ENCODE peak calls at places on chromosome 15, in five cellular contexts. F, T, J, H and A are unnamed samples.

GRCh38 chr15:29920515-29920914 is 98.2 kb upstream of the TJP1 start:
- DNase-seq in F (no peak), T (no peak), J (peak; percentile 73), H (peak; percentile 57), A (no peak)

GRCh38 chr15:49424954-49425353 is 1.9 kb downstream of the FGF7 start:
- DNase-seq in F (no peak), T (no peak), J (no peak), H (no peak), A (no peak)

GRCh38 chr15:96335429-96335807 is 4.9 kb downstream of the NR2F2 start:
- DNase-seq in F (no peak), T (no peak), J (no peak), H (no peak), A (no peak)

GRCh38 chr15:38260077-38260476 is 7.4 kb downstream of the SPRED1 start:
- DNase-seq in F (no peak), T (no peak), J (peak; percentile 52), H (no peak), A (no peak)

GRCh38 chr15:64763874-64764273 is 11.5 kb downstream of the RBPMS2 start:
- DNase-seq in F (no peak), T (no peak), J (no peak), H (no peak), A (no peak)

GRCh38 chr15:32096867-32097266 is 66.6 kb downstream of the CHRNA7 start:
- DNase-seq in F (no peak), T (no peak), J (no peak), H (no peak), A (no peak)

GRCh38 chr15:98799991-98800390 is 151.7 kb downstream of the IGF1R start:
- DNase-seq in F (no peak), T (no peak), J (peak; percentile 65), H (no peak), A (no peak)

GRCh38 chr15:79314811-79315210 is 3.9 kb downstream of the TMED3 start:
- DNase-seq in F (no peak), T (no peak), J (no peak), H (peak; percentile 44), A (no peak)

GRCh38 chr15:64982472-64982871 is 7.2 kb downstream of the SPG21 start:
- DNase-seq in F (peak; percentile 35), T (no peak), J (no peak), H (no peak), A (no peak)

GRCh38 chr15:62740141-62741004 is 302.2 kb upstream of the TPM1 start:
- DNase-seq in F (no peak), T (no peak), J (no peak), H (no peak), A (no peak)
- TF ChIP-seq CTCF in F (no peak), T (no peak), J (peak; percentile 20), H (no peak), A (no peak)

DNA sequence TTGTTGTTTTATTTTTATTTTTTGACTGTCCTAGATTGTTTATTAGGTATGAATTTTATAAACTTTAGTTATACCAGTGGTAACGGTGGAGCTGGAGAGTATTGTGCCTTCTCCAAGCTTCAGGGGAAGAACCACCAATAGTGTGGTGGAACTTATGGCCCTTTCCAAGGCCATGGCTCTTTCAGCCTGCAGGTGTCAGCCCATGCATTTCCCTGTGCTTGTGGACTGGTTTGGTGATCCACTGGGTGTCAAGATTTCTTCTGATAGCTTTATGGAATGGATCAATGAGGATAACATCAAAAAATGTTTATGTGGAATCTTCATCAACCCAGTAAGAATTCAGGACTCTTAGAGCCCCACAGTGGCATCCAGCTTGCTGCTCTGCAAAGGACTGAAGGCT is 19.2 kb upstream of the SCAMP5 start:
- DNase-seq in F (no peak), T (no peak), J (no peak), H (no peak), A (no peak)
- TF ChIP-seq CTCF in F (peak; percentile 7), T (peak; percentile 7), J (peak; percentile 50), H (no peak), A (no peak)

GRCh38 chr15:92882697-92883642 is 17.2 kb upstream of the CHD2 start:
- DNase-seq in F (no peak), T (no peak), J (no peak), H (peak; percentile 52), A (peak; percentile 51)
- TF ChIP-seq CTCF in F (no peak), T (no peak), J (no peak), H (no peak), A (no peak)

GRCh38 chr15:35437157-35437556 is 108.8 kb downstream of the DPH6 start:
- DNase-seq in F (no peak), T (no peak), J (peak; percentile 52), H (no peak), A (no peak)
- TF ChIP-seq CTCF in F (peak; percentile 40), T (peak; percentile 18), J (peak; percentile 67), H (no peak), A (no peak)

GRCh38 chr15:78077053-78077859 is at the start of gene TBC1D2B:
- DNase-seq in F (no peak), T (no peak), J (peak; percentile 85), H (peak; percentile 64), A (peak; percentile 50)
- TF ChIP-seq CTCF in F (no peak), T (no peak), J (no peak), H (peak; percentile 12), A (no peak)

DNA sequence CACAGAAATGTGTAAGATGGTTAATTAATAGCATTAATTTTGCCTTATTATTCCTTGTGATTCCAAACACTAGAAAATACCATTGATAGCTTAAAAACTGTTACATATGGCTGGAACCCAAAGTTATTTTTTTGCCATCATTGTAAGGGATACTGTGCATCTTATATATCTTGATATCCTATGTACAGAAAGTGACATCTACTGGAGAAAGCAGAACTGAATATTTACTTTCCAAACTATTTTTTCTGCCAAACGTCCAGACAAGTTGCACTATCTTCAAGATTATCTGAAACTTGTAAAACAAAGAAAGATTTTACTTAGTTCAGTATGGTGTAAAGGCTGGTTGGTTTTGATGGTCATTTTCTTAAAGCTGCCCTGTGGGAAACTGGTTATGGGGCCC is 33.3 kb upstream of the MEIS2 start:
- DNase-seq in F (peak; percentile 1), T (no peak), J (no peak), H (no peak), A (no peak)
- TF ChIP-seq CTCF in F (peak; percentile 17), T (peak; percentile 61), J (no peak), H (peak; percentile 29), A (no peak)

DNA sequence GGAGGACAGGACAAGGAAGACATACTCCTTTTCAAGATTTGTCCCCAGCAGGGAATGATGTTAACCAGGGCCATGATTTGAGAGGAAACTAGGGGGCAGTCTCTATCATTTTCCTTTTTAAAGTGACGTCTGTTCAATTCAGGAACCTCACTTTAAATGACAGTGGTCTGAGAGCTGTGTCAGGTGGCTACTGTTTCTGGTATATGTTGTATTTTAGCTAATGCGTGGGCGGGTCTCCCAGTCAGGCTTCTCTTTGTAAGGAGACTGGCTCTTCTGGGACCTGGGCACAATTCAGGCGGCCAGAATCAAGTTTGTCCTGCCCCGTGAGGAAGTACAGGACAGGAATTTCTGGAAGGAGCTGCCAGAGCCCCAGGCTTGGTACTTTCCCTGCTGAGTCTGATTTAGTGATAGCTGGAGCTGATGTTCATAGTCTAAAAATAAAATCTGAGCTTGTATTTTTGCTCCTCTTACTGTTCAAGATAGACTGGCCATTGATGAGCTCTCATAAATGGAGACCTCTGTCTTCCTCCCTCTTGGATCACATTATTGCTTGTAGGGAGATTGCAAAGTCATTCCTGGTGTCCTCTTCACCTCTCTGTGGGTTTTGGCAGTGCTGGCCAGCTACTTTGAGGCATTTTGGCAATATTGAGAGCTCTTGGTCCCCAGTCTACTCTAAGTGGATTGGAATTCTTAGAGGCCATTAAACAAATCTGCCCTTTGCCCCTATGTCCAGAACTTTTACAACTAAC is 25.6 kb downstream of the SQOR start:
- DNase-seq in F (no peak), T (no peak), J (no peak), H (no peak), A (no peak)
- TF ChIP-seq CTCF in F (no peak), T (no peak), J (peak; percentile 56), H (no peak), A (no peak)

GRCh38 chr15:86916671-86917450 is 837.2 kb downstream of the AGBL1 start:
- DNase-seq in F (no peak), T (no peak), J (no peak), H (no peak), A (no peak)

GRCh38 chr15:86919581-86919980 is 839.9 kb downstream of the AGBL1 start:
- DNase-seq in F (peak; percentile 1), T (no peak), J (no peak), H (no peak), A (no peak)

GRCh38 chr15:86911022-86911421 is 831.4 kb downstream of the AGBL1 start:
- DNase-seq in F (no peak), T (no peak), J (no peak), H (no peak), A (no peak)

GRCh38 chr15:86915811-86916331 is 836.2 kb downstream of the AGBL1 start:
- DNase-seq in F (peak; percentile 2), T (no peak), J (peak; percentile 75), H (no peak), A (no peak)
- TF ChIP-seq CTCF in F (peak; percentile 50), T (peak; percentile 46), J (peak; percentile 82), H (peak; percentile 47), A (no peak)

GRCh38 chr15:101017935-101018849 is 99.0 kb downstream of the LRRK1 start:
- DNase-seq in F (peak; percentile 33), T (peak; percentile 63), J (peak; percentile 13), H (no peak), A (no peak)

GRCh38 chr15:101014921-101015841 is 96.0 kb downstream of the LRRK1 start:
- DNase-seq in F (no peak), T (peak; percentile 91), J (peak; percentile 92), H (peak; percentile 72), A (peak; percentile 85)

GRCh38 chr15:101016581-101016980 is 97.4 kb downstream of the LRRK1 start:
- DNase-seq in F (no peak), T (no peak), J (no peak), H (no peak), A (no peak)

GRCh38 chr15:101019351-101019750 is 100.2 kb downstream of the LRRK1 start:
- DNase-seq in F (no peak), T (no peak), J (peak; percentile 28), H (no peak), A (no peak)

GRCh38 chr15:101017041-101017754 is 98.0 kb downstream of the LRRK1 start:
- DNase-seq in F (no peak), T (peak; percentile 57), J (peak; percentile 74), H (no peak), A (no peak)
- TF ChIP-seq CTCF in F (peak; percentile 19), T (peak; percentile 26), J (peak; percentile 66), H (no peak), A (no peak)

GRCh38 chr15:56996746-56997470 is 78.5 kb downstream of the TCF12 start:
- DNase-seq in F (no peak), T (no peak), J (no peak), H (no peak), A (no peak)
- TF ChIP-seq CTCF in F (no peak), T (no peak), J (no peak), H (no peak), A (no peak)